ENCODE peak calls at places on chromosome 1, in seven cellular contexts. One of them, this sample, is unnamed.

GRCh38 chr1:218447010-218447689 is 102.0 kb downstream of the TGFB2 start:
- DNase-seq in DND-41: no peak
- DNase-seq in body of pancreas: no peak
- DNase-seq in foreskin fibroblast: peak; percentile 14
- DNase-seq in coronary artery: no peak
- DNase-seq in osteoblast: no peak
- DNase-seq in epithelial cell of esophagus: no peak
- DNase-seq in this sample: no peak

GRCh38 chr1:36157115-36157903 is 1.3 kb downstream of the MAP7D1 start:
- DNase-seq in DND-41: peak; percentile 35
- DNase-seq in body of pancreas: no peak
- DNase-seq in foreskin fibroblast: peak; percentile 55
- DNase-seq in coronary artery: no peak
- DNase-seq in osteoblast: peak; percentile 91
- DNase-seq in epithelial cell of esophagus: no peak
- DNase-seq in this sample: peak; percentile 38

GRCh38 chr1:199954701-199955100 is 72.8 kb upstream of the NR5A2 start:
- DNase-seq in DND-41: peak; percentile 11
- DNase-seq in body of pancreas: peak; percentile 67
- DNase-seq in foreskin fibroblast: no peak
- DNase-seq in coronary artery: no peak
- DNase-seq in osteoblast: no peak
- DNase-seq in epithelial cell of esophagus: no peak
- DNase-seq in this sample: no peak

GRCh38 chr1:199550384-199551067 is 477.0 kb upstream of the NR5A2 start:
- DNase-seq in DND-41: peak; percentile 41
- DNase-seq in body of pancreas: no peak
- DNase-seq in foreskin fibroblast: peak; percentile 65
- DNase-seq in coronary artery: no peak
- DNase-seq in osteoblast: no peak
- DNase-seq in epithelial cell of esophagus: no peak
- DNase-seq in this sample: peak; percentile 29

GRCh38 chr1:161779393-161779792 is 13.3 kb downstream of the ATF6 start:
- DNase-seq in DND-41: no peak
- DNase-seq in body of pancreas: no peak
- DNase-seq in foreskin fibroblast: no peak
- DNase-seq in coronary artery: no peak
- DNase-seq in osteoblast: no peak
- DNase-seq in epithelial cell of esophagus: no peak
- DNase-seq in this sample: no peak

GRCh38 chr1:247110627-247111258 is 6.6 kb upstream of the ZNF669 start:
- DNase-seq in DND-41: no peak
- DNase-seq in body of pancreas: no peak
- DNase-seq in foreskin fibroblast: peak; percentile 51
- DNase-seq in coronary artery: no peak
- DNase-seq in osteoblast: no peak
- DNase-seq in epithelial cell of esophagus: peak; percentile 43
- DNase-seq in this sample: no peak

GRCh38 chr1:155125511-155125945 is 2.1 kb upstream of the EFNA1 start:
- DNase-seq in DND-41: no peak
- DNase-seq in body of pancreas: no peak
- DNase-seq in foreskin fibroblast: no peak
- DNase-seq in coronary artery: no peak
- DNase-seq in osteoblast: peak; percentile 56
- DNase-seq in epithelial cell of esophagus: peak; percentile 93
- DNase-seq in this sample: no peak

GRCh38 chr1:26696645-26697440 is 1.0 kb downstream of the ARID1A start:
- DNase-seq in DND-41: peak; percentile 57
- DNase-seq in body of pancreas: peak; percentile 47
- DNase-seq in foreskin fibroblast: peak; percentile 49
- DNase-seq in coronary artery: no peak
- DNase-seq in osteoblast: peak; percentile 89
- DNase-seq in epithelial cell of esophagus: no peak
- DNase-seq in this sample: no peak

GRCh38 chr1:183983371-183984105 is 54.0 kb downstream of the COLGALT2 start:
- DNase-seq in DND-41: no peak
- DNase-seq in body of pancreas: no peak
- DNase-seq in foreskin fibroblast: peak; percentile 66
- DNase-seq in coronary artery: no peak
- DNase-seq in osteoblast: no peak
- DNase-seq in epithelial cell of esophagus: no peak
- DNase-seq in this sample: no peak

GRCh38 chr1:234953655-234954420 is 174.8 kb downstream of the TOMM20 start:
- DNase-seq in DND-41: no peak
- DNase-seq in body of pancreas: no peak
- DNase-seq in foreskin fibroblast: no peak
- DNase-seq in coronary artery: no peak
- DNase-seq in osteoblast: no peak
- DNase-seq in epithelial cell of esophagus: no peak
- DNase-seq in this sample: no peak

GRCh38 chr1:198686069-198686728 is 47.4 kb downstream of the PTPRC start:
- DNase-seq in DND-41: no peak
- DNase-seq in body of pancreas: no peak
- DNase-seq in foreskin fibroblast: peak; percentile 58
- DNase-seq in coronary artery: no peak
- DNase-seq in osteoblast: no peak
- DNase-seq in epithelial cell of esophagus: peak; percentile 55
- DNase-seq in this sample: peak; percentile 70

GRCh38 chr1:30379684-30380624 is 343.4 kb downstream of the MATN1 start:
- DNase-seq in DND-41: peak; percentile 69
- DNase-seq in body of pancreas: peak; percentile 70
- DNase-seq in foreskin fibroblast: peak; percentile 86
- DNase-seq in coronary artery: peak; percentile 33
- DNase-seq in osteoblast: peak; percentile 99
- DNase-seq in epithelial cell of esophagus: peak; percentile 69
- DNase-seq in this sample: peak; percentile 76

GRCh38 chr1:151612506-151613274 is 840 bp downstream of the SNX27 start:
- DNase-seq in DND-41: peak; percentile 57
- DNase-seq in body of pancreas: peak; percentile 20
- DNase-seq in foreskin fibroblast: peak; percentile 56
- DNase-seq in coronary artery: peak; percentile 75
- DNase-seq in osteoblast: peak; percentile 82
- DNase-seq in epithelial cell of esophagus: no peak
- DNase-seq in this sample: peak; percentile 27

GRCh38 chr1:208031932-208032320 is 121.0 kb upstream of the CD34 start:
- DNase-seq in DND-41: no peak
- DNase-seq in body of pancreas: no peak
- DNase-seq in foreskin fibroblast: no peak
- DNase-seq in coronary artery: no peak
- DNase-seq in osteoblast: peak; percentile 17
- DNase-seq in epithelial cell of esophagus: no peak
- DNase-seq in this sample: no peak

GRCh38 chr1:22829001-22829989 is 118.7 kb downstream of the EPHB2 start:
- DNase-seq in DND-41: no peak
- DNase-seq in body of pancreas: no peak
- DNase-seq in foreskin fibroblast: no peak
- DNase-seq in coronary artery: no peak
- DNase-seq in osteoblast: no peak
- DNase-seq in epithelial cell of esophagus: peak; percentile 80
- DNase-seq in this sample: peak; percentile 25

GRCh38 chr1:225655509-225656258 is 2.8 kb upstream of the ENAH start:
- DNase-seq in DND-41: no peak
- DNase-seq in body of pancreas: peak; percentile 71
- DNase-seq in foreskin fibroblast: peak; percentile 95
- DNase-seq in coronary artery: no peak
- DNase-seq in osteoblast: peak; percentile 92
- DNase-seq in epithelial cell of esophagus: peak; percentile 97
- DNase-seq in this sample: peak; percentile 98

GRCh38 chr1:222068937-222069336 is 327.0 kb upstream of the DUSP10 start:
- DNase-seq in DND-41: no peak
- DNase-seq in body of pancreas: no peak
- DNase-seq in foreskin fibroblast: peak; percentile 60
- DNase-seq in coronary artery: no peak
- DNase-seq in osteoblast: no peak
- DNase-seq in epithelial cell of esophagus: peak; percentile 35
- DNase-seq in this sample: peak; percentile 18

GRCh38 chr1:16017461-16018303 is at the start of gene HSPB7:
- DNase-seq in DND-41: no peak
- DNase-seq in body of pancreas: peak; percentile 63
- DNase-seq in foreskin fibroblast: peak; percentile 91
- DNase-seq in coronary artery: peak; percentile 97
- DNase-seq in osteoblast: peak; percentile 98
- DNase-seq in epithelial cell of esophagus: no peak
- DNase-seq in this sample: peak; percentile 80

GRCh38 chr1:25253911-25254310 is 6.7 kb upstream of the RSRP1 start:
- DNase-seq in DND-41: no peak
- DNase-seq in body of pancreas: no peak
- DNase-seq in foreskin fibroblast: peak; percentile 73
- DNase-seq in coronary artery: no peak
- DNase-seq in osteoblast: peak; percentile 69
- DNase-seq in epithelial cell of esophagus: peak; percentile 37
- DNase-seq in this sample: no peak

GRCh38 chr1:166166701-166167394 is at the start of gene FAM78B:
- DNase-seq in DND-41: no peak
- DNase-seq in body of pancreas: peak; percentile 87
- DNase-seq in foreskin fibroblast: peak; percentile 82
- DNase-seq in coronary artery: peak; percentile 78
- DNase-seq in osteoblast: peak; percentile 89
- DNase-seq in epithelial cell of esophagus: peak; percentile 54
- DNase-seq in this sample: peak; percentile 56

GRCh38 chr1:60634106-60634505 is 448.3 kb upstream of the NFIA start:
- DNase-seq in DND-41: no peak
- DNase-seq in body of pancreas: no peak
- DNase-seq in foreskin fibroblast: no peak
- DNase-seq in coronary artery: no peak
- DNase-seq in osteoblast: no peak
- DNase-seq in epithelial cell of esophagus: no peak
- DNase-seq in this sample: no peak

GRCh38 chr1:207072241-207072640 is 16.4 kb upstream of the C4BPB start:
- DNase-seq in DND-41: no peak
- DNase-seq in body of pancreas: no peak
- DNase-seq in foreskin fibroblast: no peak
- DNase-seq in coronary artery: no peak
- DNase-seq in osteoblast: no peak
- DNase-seq in epithelial cell of esophagus: no peak
- DNase-seq in this sample: no peak

GRCh38 chr1:10960406-10960805 is 52.0 kb upstream of the TARDBP start:
- DNase-seq in DND-41: no peak
- DNase-seq in body of pancreas: no peak
- DNase-seq in foreskin fibroblast: no peak
- DNase-seq in coronary artery: no peak
- DNase-seq in osteoblast: no peak
- DNase-seq in epithelial cell of esophagus: no peak
- DNase-seq in this sample: no peak

DNA sequence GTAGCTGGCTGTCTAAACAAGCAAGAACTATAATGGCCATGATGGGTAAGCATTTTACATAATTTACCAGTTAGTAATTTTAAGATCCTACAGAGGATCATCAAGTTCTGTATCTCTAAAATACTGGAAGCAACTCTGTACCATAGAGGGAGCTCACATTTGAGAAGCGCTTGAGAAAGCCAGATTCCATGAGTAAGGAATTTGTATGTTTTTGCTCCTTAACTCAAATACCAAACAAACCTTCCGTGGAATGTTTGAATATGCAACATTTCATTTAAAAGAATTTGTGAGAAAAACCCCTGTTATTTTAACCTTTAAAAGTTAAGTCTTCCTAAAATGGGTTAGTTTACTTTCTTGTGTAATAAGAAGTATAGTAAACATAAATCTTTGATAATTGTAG is 2.0 kb downstream of the TSHB start:
- DNase-seq in DND-41: no peak
- DNase-seq in body of pancreas: no peak
- DNase-seq in foreskin fibroblast: no peak
- DNase-seq in coronary artery: no peak
- DNase-seq in osteoblast: no peak
- DNase-seq in epithelial cell of esophagus: no peak
- DNase-seq in this sample: no peak
- TF ChIP-seq CTCF in DND-41: no peak
- TF ChIP-seq CTCF in body of pancreas: no peak
- TF ChIP-seq CTCF in foreskin fibroblast: no peak
- TF ChIP-seq CTCF in coronary artery: no peak
- TF ChIP-seq CTCF in osteoblast: no peak
- TF ChIP-seq CTCF in epithelial cell of esophagus: no peak
- TF ChIP-seq CTCF in this sample: no peak

DNA sequence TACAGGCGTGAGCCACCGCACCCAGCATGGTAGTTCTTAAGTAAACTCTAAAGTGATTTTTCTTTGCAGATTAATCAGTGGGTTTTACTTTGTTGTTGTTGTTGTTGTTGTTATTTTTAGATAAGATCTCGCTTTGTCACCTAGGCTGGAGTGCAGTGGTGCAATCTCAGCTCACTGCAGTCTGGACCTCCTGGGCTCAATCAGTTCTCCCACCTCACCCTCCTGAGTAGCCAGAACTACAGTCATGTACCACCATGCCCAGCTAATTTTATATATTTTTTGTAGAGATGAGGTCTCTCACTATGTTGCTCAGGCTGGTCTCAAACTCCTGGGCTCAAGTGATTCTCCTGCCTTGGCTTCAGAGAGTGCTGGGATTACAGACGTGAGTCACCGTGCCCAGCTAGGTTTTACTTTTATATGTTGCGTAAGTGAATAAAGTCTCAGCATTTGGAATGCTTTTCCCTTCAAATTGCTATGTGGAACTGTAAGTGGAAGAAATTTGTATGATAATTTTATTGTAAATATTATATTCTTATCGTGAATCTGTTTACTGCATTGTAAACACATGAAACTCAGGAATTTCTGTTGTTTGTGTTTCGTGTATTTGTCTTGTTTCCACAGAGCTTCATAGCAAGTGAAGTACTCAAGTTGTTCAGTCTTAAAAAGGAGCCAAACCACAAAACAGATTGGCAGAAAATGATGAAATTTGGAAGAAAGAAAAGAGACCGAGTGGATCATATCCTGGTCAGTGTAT is 56.2 kb upstream of the QSOX1 start:
- DNase-seq in DND-41: no peak
- DNase-seq in body of pancreas: no peak
- DNase-seq in foreskin fibroblast: peak; percentile 87
- DNase-seq in coronary artery: no peak
- DNase-seq in osteoblast: peak; percentile 17
- DNase-seq in epithelial cell of esophagus: peak; percentile 75
- DNase-seq in this sample: peak; percentile 87
- H3K4me3 ChIP-seq in DND-41: no peak overlapping the region
- H3K4me3 ChIP-seq in body of pancreas: no peak overlapping the region
- H3K4me3 ChIP-seq in foreskin fibroblast: no peak overlapping the region
- H3K4me3 ChIP-seq in coronary artery: no peak overlapping the region
- H3K4me3 ChIP-seq in osteoblast: no peak overlapping the region
- H3K4me3 ChIP-seq in epithelial cell of esophagus: no peak overlapping the region
- H3K4me3 ChIP-seq in this sample: no peak overlapping the region

DNA sequence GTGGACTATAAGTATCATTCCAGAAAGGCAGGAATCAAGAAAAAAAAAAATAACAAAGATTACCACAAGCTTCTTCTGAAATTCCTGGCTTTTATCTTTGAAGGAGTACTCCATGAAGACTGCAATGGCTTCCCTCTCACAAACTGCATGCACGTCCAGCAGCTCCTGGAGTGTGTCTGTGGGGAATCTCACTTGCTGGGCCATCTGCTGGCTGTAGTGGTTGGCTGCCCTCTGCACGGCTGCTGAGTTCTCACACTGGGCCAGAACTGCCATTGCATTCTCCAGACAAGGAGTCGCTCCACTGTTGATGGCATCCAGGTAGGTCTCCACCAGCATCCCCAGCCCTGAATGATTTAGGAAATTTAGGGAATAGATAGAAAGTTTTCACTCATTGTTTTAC is 23.3 kb upstream of the GBP2 start:
- DNase-seq in DND-41: no peak
- DNase-seq in body of pancreas: peak; percentile 46
- DNase-seq in foreskin fibroblast: peak; percentile 19
- DNase-seq in coronary artery: no peak
- DNase-seq in osteoblast: peak; percentile 66
- DNase-seq in epithelial cell of esophagus: no peak
- DNase-seq in this sample: peak; percentile 43
- TF ChIP-seq CTCF in DND-41: no peak
- TF ChIP-seq CTCF in body of pancreas: peak; percentile 31
- TF ChIP-seq CTCF in foreskin fibroblast: peak; percentile 41
- TF ChIP-seq CTCF in coronary artery: no peak
- TF ChIP-seq CTCF in osteoblast: peak; percentile 38
- TF ChIP-seq CTCF in epithelial cell of esophagus: peak; percentile 16
- TF ChIP-seq CTCF in this sample: peak; percentile 37

GRCh38 chr1:67393240-67393639 is 37.0 kb downstream of the SERBP1 start:
- DNase-seq in DND-41: peak; percentile 86
- DNase-seq in body of pancreas: peak; percentile 81
- DNase-seq in foreskin fibroblast: no peak
- DNase-seq in coronary artery: no peak
- DNase-seq in osteoblast: no peak
- DNase-seq in epithelial cell of esophagus: no peak
- DNase-seq in this sample: no peak
- H3K4me3 ChIP-seq in DND-41: no peak overlapping the region
- H3K4me3 ChIP-seq in body of pancreas: no peak overlapping the region
- H3K4me3 ChIP-seq in foreskin fibroblast: no peak overlapping the region
- H3K4me3 ChIP-seq in coronary artery: no peak overlapping the region
- H3K4me3 ChIP-seq in osteoblast: no peak overlapping the region
- H3K4me3 ChIP-seq in epithelial cell of esophagus: no peak overlapping the region
- H3K4me3 ChIP-seq in this sample: no peak overlapping the region

This sample was measured in fibroblast of pulmonary artery.